ENCODE peak calls at places on chromosome 22, in four cellular contexts. L, V, H and Q are unnamed samples.

GRCh38 chr22:37764622-37765021 is 43.1 kb upstream of the GCAT start:
- DNase-seq in L (no peak), V (no peak), H (no peak), Q (no peak)

GRCh38 chr22:17376950-17377349 is 7.7 kb downstream of the CECR2 start:
- DNase-seq in L (no peak), V (no peak), H (no peak), Q (no peak)

GRCh38 chr22:37639070-37639760 is at the start of gene SH3BP1:
- DNase-seq in L (no peak), V (no peak), H (no peak), Q (no peak)

GRCh38 chr22:48663297-48663696 is 1164.4 kb downstream of the BRD1 start:
- DNase-seq in L (peak), V (no peak), H (no peak), Q (no peak)

GRCh38 chr22:42937164-42937854 is 77.6 kb downstream of the PACSIN2 start:
- DNase-seq in L (peak), V (no peak), H (peak), Q (peak)

GRCh38 chr22:50217543-50218152 is 16.8 kb downstream of the SELENOO start:
- DNase-seq in L (no peak), V (no peak), H (no peak), Q (no peak)

GRCh38 chr22:28002181-28002700 is 83.2 kb upstream of the PITPNB start:
- DNase-seq in L (peak), V (no peak), H (no peak), Q (no peak)

GRCh38 chr22:36562261-36562835 is 33.4 kb upstream of the EIF3D start:
- DNase-seq in L (peak), V (no peak), H (peak), Q (no peak)

GRCh38 chr22:43530864-43531201 is 119.0 kb downstream of the MPPED1 start:
- DNase-seq in L (no peak), V (no peak), H (no peak), Q (no peak)

GRCh38 chr22:49709464-49709863 is 118.2 kb downstream of the BRD1 start:
- DNase-seq in L (no peak), V (no peak), H (no peak), Q (no peak)

GRCh38 chr22:28373841-28374240 is 305.8 kb downstream of the TTC28 start:
- DNase-seq in L (peak), V (no peak), H (no peak), Q (no peak)

GRCh38 chr22:49906071-49906798 is 12.0 kb downstream of the ALG12 start:
- DNase-seq in L (no peak), V (no peak), H (no peak), Q (no peak)

GRCh38 chr22:39746600-39747262 is 146.8 kb downstream of the ENTHD1 start:
- DNase-seq in L (no peak), V (no peak), H (no peak), Q (no peak)

GRCh38 chr22:45927059-45927458 is 49.9 kb downstream of the WNT7B start:
- DNase-seq in L (no peak), V (no peak), H (no peak), Q (no peak)

GRCh38 chr22:45441158-45441557 is 27.7 kb downstream of the RIBC2 start:
- DNase-seq in L (peak), V (peak), H (peak), Q (peak)

GRCh38 chr22:22574361-22574760 is 15.3 kb upstream of the PRAME start:
- DNase-seq in L (no peak), V (no peak), H (no peak), Q (no peak)

GRCh38 chr22:42901790-42902508 is 44.9 kb upstream of the ARFGAP3 start:
- DNase-seq in L (no peak), V (no peak), H (no peak), Q (no peak)

GRCh38 chr22:50310949-50311444 is 3.6 kb upstream of the PLXNB2 start:
- DNase-seq in L (no peak), V (no peak), H (no peak), Q (no peak)

GRCh38 chr22:22878801-22879674 is 8.6 kb upstream of the IGLL5 start:
- DNase-seq in L (no peak), V (no peak), H (no peak), Q (no peak)

GRCh38 chr22:39396797-39397195 is 2.8 kb upstream of the TAB1 start:
- DNase-seq in L (no peak), V (no peak), H (no peak), Q (no peak)

GRCh38 chr22:23218867-23219251 is 38.5 kb downstream of the BCR start:
- DNase-seq in L (no peak), V (no peak), H (no peak), Q (no peak)

GRCh38 chr22:39839917-39840510 is 53.5 kb downstream of the ENTHD1 start:
- DNase-seq in L (no peak), V (no peak), H (no peak), Q (no peak)

GRCh38 chr22:42933783-42934144 is 76.7 kb upstream of the ARFGAP3 start:
- DNase-seq in L (peak), V (no peak), H (no peak), Q (peak)

GRCh38 chr22:29375436-29376076 is 12.8 kb downstream of the AP1B1 start:
- DNase-seq in L (peak), V (no peak), H (no peak), Q (no peak)

GRCh38 chr22:43226368-43226979 is 39.5 kb upstream of the TTLL12 start:
- DNase-seq in L (no peak), V (no peak), H (no peak), Q (no peak)

GRCh38 chr22:37284807-37285355 is 2.6 kb downstream of the CYTH4 start:
- DNase-seq in L (no peak), V (peak), H (no peak), Q (no peak)

GRCh38 chr22:34301569-34301968 is 381.3 kb upstream of the LARGE1 start:
- DNase-seq in L (no peak), V (no peak), H (no peak), Q (no peak)

GRCh38 chr22:50141891-50142363 is 28.6 kb upstream of the PANX2 start:
- DNase-seq in L (no peak), V (no peak), H (no peak), Q (no peak)

GRCh38 chr22:29408925-29409324 is 20.6 kb upstream of the AP1B1 start:
- DNase-seq in L (no peak), V (no peak), H (no peak), Q (no peak)

GRCh38 chr22:44620129-44620840 is 81.7 kb upstream of the PRR5 start:
- DNase-seq in L (peak), V (no peak), H (no peak), Q (peak)

GRCh38 chr22:39474351-39474991 is 17.7 kb downstream of the MGAT3 start:
- DNase-seq in L (no peak), V (no peak), H (no peak), Q (no peak)

GRCh38 chr22:30308518-30309230 is 18.1 kb downstream of the TBC1D10A start:
- DNase-seq in L (peak), V (no peak), H (no peak), Q (no peak)

GRCh38 chr22:46813816-46814597 is 51.6 kb downstream of the TBC1D22A start:
- DNase-seq in L (peak), V (no peak), H (no peak), Q (no peak)

GRCh38 chr22:21952586-21953571 is at the start of gene PPM1F:
- DNase-seq in L (peak), V (peak), H (peak), Q (peak)

GRCh38 chr22:17957683-17958082 is 66.7 kb downstream of the MICAL3 start:
- DNase-seq in L (no peak), V (no peak), H (no peak), Q (no peak)

GRCh38 chr22:38311331-38311635 is 6.0 kb downstream of the CSNK1E start:
- DNase-seq in L (peak), V (no peak), H (no peak), Q (no peak)